ENCODE peak calls at places on chromosomes 12 and 14, in seven cellular contexts. E is GM23338, N is PC-3, Z is MM.1S, T is neural progenitor cell, S is HCT116, M is hepatocyte. A is an unnamed sample. For H3K4me1, the result is how much of the 10 kb centered on the place peaks cover.

GRCh38 chr14:100130471-100130870 is 29.0 kb downstream of the DEGS2 start:
- DNase-seq in N (no peak), Z (no peak), M (no peak), S (no peak), T (no peak), E (no peak), A (no peak)

GRCh38 chr14:76376001-76376404 is at the start of gene ESRRB:
- DNase-seq in Z (no peak), N (no peak), S (peak), M (peak), E (peak), T (peak), A (peak)

GRCh38 chr12:123900898-123901376 is 71.7 kb downstream of the CCDC92 start:
- DNase-seq in N (peak), M (peak), T (peak), E (peak), Z (no peak), S (no peak), A (no peak)

GRCh38 chr12:42421844-42422779 is 96.1 kb downstream of the PPHLN1 start:
- DNase-seq in S (no peak), M (no peak), N (peak), Z (no peak), E (no peak), T (no peak), A (peak)

GRCh38 chr14:66638688-66639087 is 130.7 kb downstream of the GPHN start:
- DNase-seq in N (peak), T (no peak), S (no peak), E (no peak), M (no peak), Z (no peak), A (peak)

GRCh38 chr12:32419520-32419960 is 20.2 kb downstream of the FGD4 start:
- DNase-seq in Z (no peak), E (no peak), M (no peak), N (no peak), T (no peak), S (no peak), A (peak)

GRCh38 chr12:74980510-74980909 is 229.1 kb downstream of the KCNC2 start:
- DNase-seq in N (peak), Z (no peak), S (no peak), T (no peak), E (no peak), M (peak), A (peak)

GRCh38 chr14:52112336-52113018 is 43.6 kb upstream of the NID2 start:
- DNase-seq in Z (no peak), N (peak), S (no peak), M (no peak), T (no peak), E (no peak), A (peak)

GRCh38 chr14:33564774-33565630 is 385.9 kb downstream of the EGLN3 start:
- DNase-seq in E (peak), S (no peak), Z (no peak), T (no peak), M (no peak), N (peak), A (peak)

GRCh38 chr12:78787576-78787975 is 77.0 kb upstream of the SYT1 start:
- DNase-seq in T (no peak), S (no peak), M (no peak), E (no peak), Z (no peak), N (no peak), A (peak)

GRCh38 chr14:65594882-65595237 is 182.3 kb downstream of the FUT8 start:
- DNase-seq in E (no peak), N (no peak), T (no peak), Z (no peak), S (no peak), M (no peak), A (no peak)

GRCh38 chr12:78795934-78796445 is 68.6 kb upstream of the SYT1 start:
- DNase-seq in M (no peak), S (no peak), Z (no peak), T (no peak), E (no peak), N (no peak), A (no peak)

GRCh38 chr14:79442776-79443175 is 768.5 kb downstream of the DIO2 start:
- DNase-seq in T (no peak), N (no peak), S (no peak), M (no peak), Z (no peak), E (no peak), A (no peak)

GRCh38 chr14:65195042-65195719 is 92.9 kb upstream of the MAX start:
- DNase-seq in T (no peak), M (no peak), E (no peak), N (no peak), Z (peak), S (no peak), A (no peak)

GRCh38 chr12:53123578-53124351 is 20.5 kb downstream of the SOAT2 start:
- DNase-seq in S (no peak), Z (no peak), T (no peak), M (no peak), E (no peak), N (peak), A (peak)

GRCh38 chr14:100896369-100897060 is 7.0 kb downstream of the RTL1 start:
- DNase-seq in S (no peak), Z (no peak), E (no peak), N (no peak), M (no peak), T (peak), A (no peak)

GRCh38 chr14:89660183-89660582 is 243.2 kb upstream of the FOXN3 start:
- DNase-seq in N (no peak), M (peak), S (no peak), Z (peak), T (no peak), E (no peak), A (peak)

GRCh38 chr12:14252697-14253096 is 112.8 kb upstream of the ATF7IP start:
- DNase-seq in T (no peak), E (no peak), M (no peak), N (no peak), Z (no peak), S (no peak), A (no peak)

GRCh38 chr12:14249368-14249767 is 116.1 kb upstream of the ATF7IP start:
- DNase-seq in T (peak), S (peak), E (peak), M (no peak), Z (no peak), N (peak), A (no peak)

GRCh38 chr12:14243941-14244340 is 121.5 kb upstream of the ATF7IP start:
- DNase-seq in N (no peak), T (no peak), Z (no peak), S (no peak), E (no peak), M (no peak), A (no peak)

GRCh38 chr12:14244876-14245669 is 120.4 kb upstream of the ATF7IP start:
- DNase-seq in Z (no peak), E (no peak), T (no peak), N (no peak), M (no peak), S (no peak), A (no peak)

DNA sequence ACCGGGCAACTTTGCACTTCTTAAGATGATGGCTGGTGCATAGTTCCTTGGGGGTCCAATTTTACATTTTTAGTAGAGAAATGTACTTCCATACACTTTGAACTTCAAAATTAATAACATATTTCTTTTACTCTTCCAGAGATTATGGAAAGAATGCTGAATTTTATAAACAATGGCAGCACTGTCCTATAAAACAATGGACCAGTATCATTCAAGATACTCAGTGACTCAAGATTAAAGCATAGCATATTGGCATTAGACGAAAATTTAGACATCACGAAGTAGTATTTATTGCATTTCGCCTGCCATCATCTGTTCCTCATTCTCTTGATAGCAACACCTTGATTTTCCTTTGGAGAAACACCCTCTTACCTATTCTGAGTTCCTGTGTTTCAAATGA is 118.3 kb upstream of the ATF7IP start:
- DNase-seq in Z (no peak), N (no peak), T (no peak), E (no peak), M (no peak), S (no peak), A (no peak)
- TF ChIP-seq EZH2phosphoT487 in Z (no peak), N (no peak), T (no peak), E (no peak), M (no peak), S (no peak), A (no peak)

GRCh38 chr14:37899365-37899764 is 303.9 kb downstream of the TTC6 start:
- DNase-seq in T (no peak), Z (no peak), N (no peak), S (no peak), E (no peak), M (no peak), A (no peak)
- H3K4me1 ChIP-seq in T (under half), Z (under half), N (under half), S (under half), E (under half), M (under half), A (under half)

GRCh38 chr12:113466770-113467153 is 4.9 kb downstream of the LHX5 start:
- DNase-seq in E (no peak), S (no peak), T (no peak), Z (no peak), N (no peak), M (no peak), A (no peak)
- TF ChIP-seq EZH2 in E (peak), S (no peak), T (no peak), Z (no peak), N (no peak), M (peak), A (no peak)

GRCh38 chr12:100953217-100953616 is 158.6 kb downstream of the ANO4 start:
- DNase-seq in E (no peak), M (no peak), N (no peak), Z (peak), S (no peak), T (no peak), A (peak)

GRCh38 chr12:100953677-100954076 is 159.1 kb downstream of the ANO4 start:
- DNase-seq in Z (no peak), S (no peak), N (no peak), M (no peak), T (no peak), E (peak), A (no peak)

GRCh38 chr12:100956311-100956852 is 161.8 kb downstream of the ANO4 start:
- DNase-seq in Z (peak), E (no peak), N (no peak), S (no peak), M (peak), T (no peak), A (no peak)

GRCh38 chr12:100954118-100954517 is 159.5 kb downstream of the ANO4 start:
- DNase-seq in N (no peak), T (no peak), S (no peak), Z (no peak), M (no peak), E (no peak), A (no peak)

DNA sequence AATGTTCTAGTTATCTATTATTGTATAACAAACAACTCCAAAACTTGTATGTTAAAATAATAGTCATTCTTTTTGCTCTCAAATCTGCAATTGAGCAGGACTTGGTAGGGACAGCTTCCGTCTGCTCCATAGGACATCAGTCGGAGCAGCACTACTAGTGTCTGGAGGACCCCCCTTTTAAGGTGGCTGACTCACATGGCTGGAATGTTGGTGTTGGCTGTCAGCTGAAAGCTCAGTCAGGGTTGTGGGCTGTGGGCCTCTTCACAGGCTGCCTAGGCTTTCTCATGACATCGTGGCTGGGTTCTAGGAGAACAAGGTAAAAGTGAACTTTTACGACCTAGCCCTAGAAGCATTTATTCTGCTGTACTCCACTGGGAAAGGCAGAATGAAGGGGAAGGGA is 160.6 kb downstream of the ANO4 start:
- DNase-seq in T (no peak), N (peak), Z (no peak), S (no peak), E (peak), M (peak), A (peak)
- TF ChIP-seq EZH2phosphoT487 in T (no peak), N (no peak), Z (no peak), S (no peak), E (no peak), M (no peak), A (no peak)

DNA sequence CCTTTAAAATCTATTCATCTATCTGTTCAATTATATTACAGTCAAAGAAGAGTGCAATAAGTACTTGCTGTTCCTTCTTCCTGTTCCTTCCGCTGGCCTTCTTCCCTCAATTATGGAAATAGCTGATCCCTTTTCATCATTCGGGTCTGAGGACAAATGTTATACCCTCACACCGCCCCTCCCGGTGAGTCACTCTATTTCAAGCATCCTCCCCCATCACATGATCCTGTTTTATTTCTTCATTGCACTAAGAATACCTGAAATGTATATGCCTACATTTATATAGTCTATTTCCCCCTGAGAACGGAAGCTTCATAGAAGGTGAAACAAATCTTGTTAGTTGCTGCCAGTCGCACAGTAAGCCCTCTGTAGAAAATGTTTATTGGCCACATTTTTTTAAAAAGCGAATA is 2.5 kb downstream of the SLC38A1 start:
- DNase-seq in M (peak), N (peak), E (peak), Z (peak), S (no peak), T (peak), A (peak)
- H3K4me1 ChIP-seq in M (under half), N (half or more), E (half or more), Z (under half), S (half or more), T (half or more), A (half or more)

GRCh38 chr14:69573205-69573840 is 1.3 kb downstream of the CCDC177 start:
- DNase-seq in N (no peak), E (peak), T (no peak), S (no peak), M (no peak), Z (no peak), A (peak)
- TF ChIP-seq EZH2 in N (no peak), E (peak), T (no peak), S (no peak), M (no peak), Z (no peak), A (peak)

DNA sequence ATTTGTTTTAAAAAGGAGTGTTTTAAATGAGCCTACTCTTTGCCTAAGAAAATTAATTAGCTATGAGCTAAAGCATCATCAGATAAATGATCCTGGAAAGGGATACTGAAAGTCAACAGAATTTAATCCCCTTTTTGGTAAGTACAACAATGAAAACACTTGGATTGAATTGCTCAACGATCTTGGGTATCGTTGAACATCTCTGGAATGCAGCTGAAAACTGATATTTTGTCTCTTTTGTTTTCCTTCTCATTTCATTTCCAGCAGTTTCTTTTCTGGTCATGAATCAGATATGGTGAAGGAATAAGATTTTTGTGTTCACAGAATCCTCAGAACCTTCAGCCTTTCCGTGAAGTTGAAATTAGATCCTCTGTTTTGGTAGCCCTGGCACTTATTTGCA is 771.2 kb downstream of the FSCB start:
- DNase-seq in N (no peak), E (no peak), Z (no peak), M (no peak), T (no peak), S (no peak), A (no peak)
- TF ChIP-seq EZH2phosphoT487 in N (no peak), E (no peak), Z (no peak), M (no peak), T (no peak), S (no peak), A (no peak)